ENCODE peak calls at places on chromosome 11, in four cellular contexts. K, D, H and Q are unnamed samples.

GRCh38 chr11:61023086-61024035 is 51.9 kb downstream of the CD6 start:
- DNase-seq in H (no peak), D (no peak), K (no peak), Q (no peak)

GRCh38 chr11:131691558-131692041 is 321.2 kb downstream of the NTM start:
- DNase-seq in H (no peak), K (no peak), D (no peak), Q (no peak)

GRCh38 chr11:134542401-134543143 is 130.5 kb upstream of the B3GAT1 start:
- DNase-seq in D (no peak), K (no peak), H (peak; percentile 2), Q (no peak)

GRCh38 chr11:117806906-117807305 is 9.9 kb upstream of the DSCAML1 start:
- DNase-seq in K (no peak), H (no peak), D (no peak), Q (no peak)

GRCh38 chr11:72625746-72626636 is 48.2 kb downstream of the PDE2A start:
- DNase-seq in K (no peak), D (no peak), H (peak; percentile 73), Q (no peak)

GRCh38 chr11:96614846-96615245 is 225.0 kb downstream of the JRKL start:
- DNase-seq in D (no peak), H (no peak), K (no peak), Q (no peak)

GRCh38 chr11:129489254-129489653 is 113.6 kb downstream of the BARX2 start:
- DNase-seq in H (no peak), D (no peak), K (no peak), Q (no peak)

GRCh38 chr11:60910711-60911366 is 3.1 kb upstream of the TMEM109 start:
- DNase-seq in D (no peak), H (no peak), K (no peak), Q (no peak)

GRCh38 chr11:20066013-20066782 is 94.1 kb downstream of the DBX1 start:
- DNase-seq in K (no peak), D (no peak), H (no peak), Q (no peak)

GRCh38 chr11:67600324-67601029 is 6.3 kb upstream of the NDUFV1 start:
- DNase-seq in D (no peak), H (no peak), K (no peak), Q (no peak)

DNA sequence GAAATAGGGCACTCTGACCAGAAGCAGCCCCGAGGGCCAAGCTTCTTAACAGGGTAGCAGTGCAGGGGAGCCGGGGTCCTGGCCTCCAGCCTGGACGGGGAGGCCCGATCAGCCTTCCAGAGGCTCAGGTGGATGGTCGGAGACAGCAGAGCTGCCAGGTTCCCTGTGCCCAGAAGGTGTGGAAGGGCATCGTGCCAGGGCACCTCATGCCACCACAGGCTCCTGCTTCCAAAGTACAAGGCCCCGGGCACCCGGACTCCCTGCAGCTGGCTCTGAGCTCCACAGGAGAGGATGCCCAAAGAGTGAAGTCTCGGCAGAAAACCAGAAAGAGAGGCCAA is 14.3 kb downstream of the EHD1 start:
- DNase-seq in D (no peak), H (no peak), K (no peak), Q (no peak)
- H3K4me3 ChIP-seq in D (no peak overlapping the region), H (no peak overlapping the region), K (peak overlapping the region; percentile 1), Q (no peak overlapping the region)

GRCh38 chr11:64861227-64861970 is 16.9 kb upstream of the CDC42BPG start:
- DNase-seq in H (no peak), D (no peak), K (no peak), Q (no peak)
- TF ChIP-seq CTCF in H (no peak), D (no peak), K (no peak), Q (no peak)

DNA sequence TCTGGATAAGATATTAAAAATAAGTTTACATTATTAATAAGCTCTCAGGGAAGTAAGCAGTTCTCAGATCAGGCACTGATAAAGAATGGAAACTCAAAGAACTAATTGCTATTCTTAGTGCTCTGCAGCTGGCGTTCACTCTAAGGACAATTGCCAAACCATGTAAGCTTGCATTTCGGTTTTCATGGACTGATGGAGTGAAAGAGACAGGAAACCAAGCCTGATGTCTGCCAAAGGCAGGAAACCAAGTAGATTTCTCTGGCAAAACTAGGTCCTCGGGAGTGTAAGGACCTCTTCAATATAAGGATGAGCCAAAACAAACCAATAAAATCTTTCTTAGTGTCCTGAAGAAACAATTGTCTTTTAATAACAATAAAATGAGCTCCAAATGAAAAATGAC is 355.2 kb downstream of the RAB38 start:
- DNase-seq in D (no peak), K (no peak), H (no peak), Q (no peak)
- H3K4me3 ChIP-seq in D (no peak overlapping the region), K (no peak overlapping the region), H (no peak overlapping the region), Q (no peak overlapping the region)

DNA sequence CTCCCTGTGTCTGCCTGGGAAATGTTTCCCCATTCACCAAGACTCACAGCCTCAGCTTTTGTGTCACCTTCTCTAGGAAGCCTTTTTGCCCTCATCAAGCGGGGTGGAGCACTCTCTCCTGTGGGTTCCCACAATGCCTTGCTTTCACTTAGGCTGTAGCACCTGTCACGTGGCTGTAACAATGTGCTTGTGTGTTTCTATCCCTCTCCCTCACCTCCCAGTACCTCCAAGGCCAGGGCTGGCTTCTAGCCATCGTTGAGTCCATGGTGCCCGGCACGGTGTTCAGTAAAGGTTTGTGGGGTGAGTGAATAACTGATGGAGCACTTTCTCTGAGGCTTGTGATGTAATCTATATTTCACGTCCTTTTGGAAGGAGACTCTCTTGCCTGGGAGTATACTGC is 153.2 kb downstream of the TTC17 start:
- DNase-seq in H (no peak), D (no peak), K (no peak), Q (no peak)
- TF ChIP-seq CTCF in H (no peak), D (no peak), K (no peak), Q (no peak)

GRCh38 chr11:74776546-74776945 is 27.9 kb downstream of the RNF169 start:
- DNase-seq in H (no peak), D (no peak), K (no peak), Q (no peak)

GRCh38 chr11:74778581-74778980 is 29.9 kb downstream of the RNF169 start:
- DNase-seq in H (no peak), K (no peak), D (no peak), Q (no peak)

GRCh38 chr11:74777038-74777437 is 28.4 kb downstream of the RNF169 start:
- DNase-seq in K (no peak), H (no peak), D (no peak), Q (no peak)

GRCh38 chr11:74780277-74780870 is 31.7 kb downstream of the RNF169 start:
- DNase-seq in H (no peak), K (no peak), D (no peak), Q (no peak)

DNA sequence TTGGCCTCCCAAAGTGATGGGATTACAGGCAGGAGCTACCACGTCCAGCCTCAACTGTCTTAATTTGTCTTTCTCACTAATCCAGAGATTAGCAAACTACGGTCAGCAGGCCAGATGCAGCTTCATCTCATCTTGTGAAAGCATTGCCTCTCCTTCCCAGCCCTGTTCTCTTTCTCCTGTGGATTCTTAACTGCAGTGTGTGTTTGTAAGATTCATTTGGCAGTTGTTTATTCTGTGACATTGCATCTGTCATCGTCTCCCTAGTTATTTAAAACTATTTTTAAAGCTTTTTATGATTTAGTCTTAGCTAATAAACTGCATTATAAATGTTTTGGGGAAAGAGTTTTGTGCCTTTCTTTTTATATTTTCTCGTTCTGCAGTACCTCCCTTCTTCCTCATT is 29.2 kb downstream of the RNF169 start:
- DNase-seq in K (no peak), H (no peak), D (no peak), Q (no peak)
- H3K4me3 ChIP-seq in K (no peak overlapping the region), H (no peak overlapping the region), D (no peak overlapping the region), Q (no peak overlapping the region)

DNA sequence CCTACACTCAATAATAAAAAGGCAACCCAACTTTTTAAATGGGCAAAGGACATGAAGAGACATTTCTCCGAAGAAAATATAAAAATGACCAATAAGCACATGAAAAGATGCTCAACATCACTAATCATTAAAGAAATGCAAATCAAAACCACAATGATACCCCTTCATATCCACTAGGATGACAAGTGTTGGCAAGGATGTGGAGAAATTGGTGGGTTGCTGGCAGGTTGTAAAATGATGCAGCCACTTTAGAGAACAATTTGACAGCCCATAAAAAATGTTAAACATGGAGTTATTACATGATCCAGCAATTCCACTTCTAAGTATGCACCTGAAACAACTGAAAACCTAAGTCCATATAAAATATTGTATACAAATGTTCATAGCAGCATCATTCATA is 73.2 kb upstream of the LMO2 start:
- DNase-seq in K (no peak), D (no peak), H (no peak), Q (no peak)
- TF ChIP-seq CTCF in K (no peak), D (no peak), H (no peak), Q (no peak)

GRCh38 chr11:114340311-114341131 is 44.3 kb downstream of the NNMT start:
- DNase-seq in H (peak; percentile 31), K (peak; percentile 62), D (no peak), Q (peak; percentile 66)
- H3K4me3 ChIP-seq in H (no peak overlapping the region), K (peak overlapping the region; percentile 36), D (no peak overlapping the region), Q (no peak overlapping the region)

GRCh38 chr11:85811624-85812023 is 683 bp upstream of the SYTL2 start:
- DNase-seq in D (peak; percentile 52), K (no peak), H (no peak), Q (no peak)

GRCh38 chr11:85809191-85809590 is 1.8 kb downstream of the SYTL2 start:
- DNase-seq in H (no peak), K (no peak), D (no peak), Q (no peak)

GRCh38 chr11:85810871-85811611 is at the start of gene SYTL2:
- DNase-seq in D (peak; percentile 90), K (peak; percentile 56), H (peak; percentile 58), Q (no peak)

GRCh38 chr11:85809881-85810280 is 1.1 kb downstream of the SYTL2 start:
- DNase-seq in H (no peak), K (no peak), D (peak; percentile 62), Q (no peak)

DNA sequence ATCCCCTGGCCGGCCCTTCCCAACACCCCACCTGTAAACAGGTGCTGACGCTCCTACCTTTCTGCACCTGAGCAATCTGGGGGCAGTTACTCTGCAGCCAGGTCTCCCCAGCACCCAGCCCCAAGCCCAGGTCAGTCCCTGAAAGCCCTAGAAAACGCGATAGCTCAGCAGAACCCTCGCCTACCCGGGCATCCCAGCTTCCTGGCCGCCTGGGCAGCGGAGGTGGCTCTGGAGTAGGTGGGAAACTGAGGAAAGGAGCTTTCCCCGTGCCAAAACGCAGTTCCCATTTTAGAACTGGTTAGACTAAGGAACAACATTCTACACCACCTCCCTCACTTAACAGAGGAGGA is 445 bp downstream of the SYTL2 start:
- DNase-seq in H (no peak), K (no peak), D (peak; percentile 56), Q (no peak)
- TF ChIP-seq CTCF in H (no peak), K (no peak), D (no peak), Q (no peak)

DNA sequence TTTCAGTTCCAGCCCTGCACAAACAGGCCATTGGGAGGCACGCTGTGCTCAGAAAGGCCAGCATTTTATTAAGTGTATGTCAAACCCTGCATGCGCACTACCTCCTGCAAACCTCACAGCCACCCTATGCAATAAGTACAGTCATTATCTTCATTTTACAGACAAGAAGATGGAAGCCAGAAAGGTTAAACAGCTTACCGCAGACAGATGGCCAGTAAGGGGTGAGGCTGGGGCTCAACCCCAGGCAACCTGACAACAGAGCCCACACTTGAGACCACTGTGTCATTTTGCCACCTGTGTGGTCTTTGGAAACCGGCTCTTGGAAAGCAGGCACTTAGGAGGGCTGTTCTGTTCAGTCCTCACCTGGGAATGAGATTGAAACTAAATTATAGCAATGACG is 142.3 kb downstream of the NXPE2 start:
- DNase-seq in K (no peak), D (no peak), H (no peak), Q (no peak)
- H3K4me3 ChIP-seq in K (no peak overlapping the region), D (no peak overlapping the region), H (no peak overlapping the region), Q (no peak overlapping the region)

GRCh38 chr11:19055016-19055415 is 5.5 kb downstream of the MRGPRX2 start:
- DNase-seq in H (no peak), K (no peak), D (no peak), Q (no peak)

GRCh38 chr11:19055905-19056304 is 4.6 kb downstream of the MRGPRX2 start:
- DNase-seq in H (no peak), D (no peak), K (no peak), Q (no peak)

GRCh38 chr11:19060629-19061028 is at the start of gene MRGPRX2:
- DNase-seq in H (no peak), D (no peak), K (no peak), Q (no peak)
- TF ChIP-seq CTCF in H (no peak), D (no peak), K (no peak), Q (no peak)